ENCODE peak calls at places on chromosomes 16 and 17, in seven cellular contexts. H is H9, F is IMR-90, Q is mesenchymal stem cell, S is neuronal stem cell, G is H1, Y is trophoblast cell. I is an unnamed sample.

GRCh38 chr17:81253358-81254131 is 14.4 kb downstream of the NDUFAF8 start:
- DNase-seq in Y (peak; percentile 54), H (no peak), Q (peak; percentile 42), F (peak; percentile 31), S (no peak), G (peak; percentile 74), I (no peak)

GRCh38 chr17:39642675-39643074 is 5.7 kb downstream of the STARD3 start:
- DNase-seq in S (no peak), F (no peak), H (no peak), Q (no peak), G (no peak), Y (no peak), I (no peak)

GRCh38 chr16:72530434-72530833 is 358.5 kb upstream of the PMFBP1 start:
- DNase-seq in Q (peak; percentile 70), H (no peak), S (no peak), F (peak; percentile 75), G (no peak), Y (peak; percentile 86), I (peak; percentile 3)

GRCh38 chr16:52561910-52562741 is 15.2 kb upstream of the TOX3 start:
- DNase-seq in G (no peak), H (no peak), F (no peak), S (no peak), Q (no peak), Y (no peak), I (no peak)

GRCh38 chr17:78588258-78589030 is 11.2 kb upstream of the DNAH17 start:
- DNase-seq in F (no peak), S (no peak), Q (no peak), Y (no peak), H (no peak), G (no peak), I (no peak)

GRCh38 chr16:53090591-53091507 is 36.1 kb downstream of the CHD9 start:
- DNase-seq in H (no peak), Q (peak; percentile 57), Y (no peak), G (no peak), S (no peak), F (peak; percentile 98), I (peak; percentile 74)

GRCh38 chr17:74851612-74852236 is 8.0 kb downstream of the GRIN2C start:
- DNase-seq in Y (no peak), F (no peak), S (no peak), Q (no peak), G (no peak), H (no peak), I (no peak)

GRCh38 chr17:81898029-81898866 is 3.8 kb upstream of the NPB start:
- DNase-seq in G (no peak), S (no peak), Q (peak; percentile 90), H (no peak), F (peak; percentile 81), Y (peak; percentile 96), I (peak; percentile 47)

GRCh38 chr17:49063652-49064051 is 66.5 kb downstream of the IGF2BP1 start:
- DNase-seq in G (no peak), F (no peak), H (no peak), Y (no peak), S (no peak), Q (no peak), I (no peak)

GRCh38 chr17:17837380-17837821 is 615 bp upstream of the SREBF1 start:
- DNase-seq in Y (peak; percentile 62), Q (peak; percentile 97), H (peak; percentile 84), S (no peak), F (peak; percentile 81), G (no peak), I (peak; percentile 96)

GRCh38 chr17:4945176-4945943 is 3.0 kb downstream of the PFN1 start:
- DNase-seq in G (peak; percentile 58), Y (peak; percentile 92), H (peak; percentile 80), S (no peak), F (peak; percentile 93), Q (peak; percentile 93), I (peak; percentile 86)

GRCh38 chr16:47506800-47507199 is 45.7 kb downstream of the PHKB start:
- DNase-seq in Y (no peak), G (no peak), S (no peak), Q (no peak), H (no peak), F (no peak), I (no peak)
- H2BK5ac ChIP-seq in Y (no peak overlapping the region), G (no peak overlapping the region), S (no peak overlapping the region), Q (no peak overlapping the region), H (no peak overlapping the region), F (no peak overlapping the region), I (no peak overlapping the region)

GRCh38 chr17:79592641-79593040 is 18.2 kb downstream of the RBFOX3 start:
- DNase-seq in S (no peak), Q (no peak), F (no peak), H (no peak), G (no peak), Y (no peak), I (no peak)
- H2BK5ac ChIP-seq in S (no peak overlapping the region), Q (no peak overlapping the region), F (no peak overlapping the region), H (no peak overlapping the region), G (no peak overlapping the region), Y (no peak overlapping the region), I (no peak overlapping the region)

DNA sequence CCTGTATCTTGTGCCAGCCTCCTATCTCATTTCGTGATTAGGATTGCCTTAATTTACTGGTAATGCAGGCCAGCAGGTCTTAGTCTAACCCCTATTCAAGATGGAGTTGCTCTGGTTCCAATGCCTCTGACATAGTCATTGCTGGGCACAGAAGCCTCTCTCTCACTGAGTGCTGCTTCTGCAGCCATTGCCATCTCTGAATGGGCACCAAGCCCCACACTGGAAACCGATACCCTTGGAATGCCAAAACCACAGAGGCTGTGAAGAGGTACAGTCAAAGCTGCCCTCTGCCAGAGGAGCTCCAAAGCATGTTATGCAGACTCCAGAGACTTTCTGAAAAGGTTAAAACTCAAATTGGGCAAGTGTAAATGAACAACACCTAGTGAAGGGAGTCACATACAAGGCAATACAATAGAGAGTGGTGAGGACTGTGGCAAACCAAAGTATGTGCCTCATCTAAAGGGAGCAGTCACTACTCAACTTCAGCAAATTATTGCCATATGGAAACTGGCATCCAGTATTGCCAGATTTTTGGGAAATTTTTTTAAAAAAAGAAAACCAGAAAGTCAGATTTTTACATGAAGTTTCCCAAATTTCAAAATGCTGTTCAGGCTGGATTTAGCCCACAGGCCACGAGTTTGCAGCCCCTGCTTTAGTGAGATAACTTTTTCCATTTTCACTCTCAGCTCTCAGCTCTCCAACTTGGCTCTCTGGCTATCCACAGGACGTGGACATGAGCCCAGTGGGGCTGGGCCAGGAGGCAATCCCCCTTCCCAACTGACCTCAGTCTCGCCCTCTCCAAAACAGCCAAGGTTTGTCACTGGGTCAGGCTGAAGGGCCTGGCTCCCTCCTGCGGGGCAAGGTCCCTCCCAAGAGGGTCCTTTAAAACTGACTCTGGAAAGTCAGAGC is 2.1 kb upstream of the MMP2 start:
- DNase-seq in S (no peak), G (no peak), H (no peak), F (no peak), Y (no peak), Q (no peak), I (no peak)
- H2BK5ac ChIP-seq in S (no peak overlapping the region), G (no peak overlapping the region), H (no peak overlapping the region), F (no peak overlapping the region), Y (peak overlapping the region; percentile 68), Q (no peak overlapping the region), I (peak overlapping the region; percentile 64)

DNA sequence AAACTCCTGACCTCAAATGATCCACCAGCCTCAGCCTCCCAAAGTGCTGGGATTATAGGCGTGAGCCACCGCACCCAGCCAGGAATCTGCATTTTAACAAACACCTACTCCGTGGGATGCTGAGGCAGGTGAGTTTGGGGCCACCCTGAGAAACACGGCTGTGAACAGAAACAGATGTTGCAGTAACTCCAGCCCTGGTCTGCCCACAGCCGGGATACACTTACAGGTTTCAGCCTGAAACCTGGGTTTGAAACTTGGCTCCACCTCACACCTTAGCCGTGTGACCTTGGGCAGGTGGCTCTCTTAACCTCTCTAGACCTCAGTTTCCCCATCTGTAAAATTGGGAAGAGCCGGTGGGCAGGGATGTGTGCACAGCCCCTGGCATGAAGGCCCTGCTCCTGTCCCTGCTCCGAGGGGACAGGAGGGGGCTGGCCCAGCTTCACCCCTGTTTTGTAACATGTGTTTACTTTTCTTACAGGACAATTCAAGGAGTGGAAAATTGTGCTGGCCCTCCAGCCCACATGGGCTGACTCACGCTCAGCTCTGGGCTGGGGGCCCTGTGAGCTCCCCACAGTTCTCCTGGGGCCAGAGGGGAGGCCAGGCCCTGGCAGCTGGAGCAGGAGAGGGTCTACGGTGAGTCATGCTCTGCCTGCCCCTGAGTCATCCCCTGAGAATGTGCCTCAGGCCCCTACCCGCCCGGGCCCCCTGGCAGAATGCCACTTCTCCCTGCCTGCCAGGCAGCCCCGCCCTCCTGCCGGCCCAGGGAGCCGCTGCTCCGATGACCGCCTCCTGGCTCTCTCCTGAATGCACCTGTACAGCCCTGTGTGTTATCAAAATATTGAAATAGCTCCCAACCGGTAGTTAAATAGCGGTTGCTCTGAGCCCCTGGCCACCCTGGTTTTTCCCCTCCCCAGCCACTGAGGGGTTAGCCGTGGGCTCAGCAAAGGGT is 7.7 kb upstream of the PPL start:
- DNase-seq in S (no peak), H (peak; percentile 90), F (peak; percentile 97), G (peak; percentile 71), Q (peak; percentile 98), Y (peak; percentile 79), I (peak; percentile 93)
- H2BK5ac ChIP-seq in S (peak overlapping the region; percentile 76), H (no peak overlapping the region), F (peak overlapping the region; percentile 95), G (peak overlapping the region; percentile 96), Q (peak overlapping the region; percentile 63), Y (no peak overlapping the region), I (no peak overlapping the region)

DNA sequence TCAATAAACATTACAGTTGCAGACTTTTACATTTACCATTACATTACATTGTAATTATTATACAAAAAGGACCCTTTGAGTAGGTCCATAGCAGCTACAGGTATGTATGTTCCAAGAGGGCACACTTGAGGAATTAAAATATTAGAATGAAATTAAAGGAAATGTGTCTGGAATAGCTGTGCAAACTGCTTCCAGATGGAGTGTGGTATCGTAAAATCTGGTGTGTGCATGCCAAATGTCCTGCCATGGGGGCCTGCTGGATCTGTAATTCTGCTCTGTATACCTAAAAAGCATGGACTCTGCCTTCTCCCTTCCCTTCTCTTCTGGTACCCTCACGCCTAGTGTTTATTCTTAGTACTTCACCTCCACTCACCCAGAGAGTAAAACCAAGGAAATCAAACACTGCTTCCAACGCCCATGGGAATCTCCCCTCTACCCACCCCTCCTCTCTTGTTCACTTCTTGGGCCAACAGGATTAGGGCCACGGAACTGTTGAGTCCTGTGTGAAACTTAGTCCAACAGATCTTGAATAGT is 38.7 kb downstream of the STH start:
- DNase-seq in F (no peak), G (no peak), S (no peak), Y (no peak), Q (no peak), H (no peak), I (no peak)
- H2BK5ac ChIP-seq in F (no peak overlapping the region), G (no peak overlapping the region), S (no peak overlapping the region), Y (no peak overlapping the region), Q (no peak overlapping the region), H (no peak overlapping the region), I (no peak overlapping the region)

GRCh38 chr17:7486181-7486580 is 2.0 kb downstream of the POLR2A start:
- DNase-seq in Q (peak; percentile 54), Y (no peak), H (no peak), G (no peak), F (peak; percentile 50), S (no peak), I (no peak)

GRCh38 chr17:7479389-7480192 is at the start of gene ZBTB4:
- DNase-seq in Y (peak; percentile 42), S (peak; percentile 44), Q (peak; percentile 65), G (peak; percentile 69), F (peak; percentile 21), H (peak; percentile 53), I (peak; percentile 70)

GRCh38 chr17:7484964-7485377 is 805 bp downstream of the POLR2A start:
- DNase-seq in Q (no peak), S (no peak), H (no peak), Y (peak; percentile 45), G (no peak), F (no peak), I (peak; percentile 70)

GRCh38 chr17:7484067-7484963 is at the start of gene POLR2A:
- DNase-seq in H (peak; percentile 98), Y (peak; percentile 99), Q (peak; percentile 98), F (peak; percentile 98), S (peak; percentile 97), G (peak; percentile 98), I (peak; percentile 98)

GRCh38 chr17:7483238-7484066 is 714 bp upstream of the POLR2A start:
- DNase-seq in S (peak; percentile 94), G (peak; percentile 91), Q (peak; percentile 98), Y (peak; percentile 91), H (peak; percentile 97), F (peak; percentile 93), I (peak; percentile 97)
- H2BK5ac ChIP-seq in S (peak overlapping the region; percentile 14), G (peak overlapping the region; percentile 99), Q (peak overlapping the region; percentile 95), Y (peak overlapping the region; percentile 97), H (peak overlapping the region; percentile 91), F (peak overlapping the region; percentile 100), I (peak overlapping the region; percentile 93)

I was measured in mesendoderm.